ENCODE peak calls at places on chromosomes 2 and 18, in four cellular contexts. X, Z, T and U are unnamed samples. For H3K4me1, the result is how much of the 10 kb centered on the place peaks cover.

GRCh38 chr2:202267495-202267894 is 1.9 kb downstream of the NOP58 start:
- DNase-seq in X (no peak), Z (no peak), T (no peak), U (no peak)

GRCh38 chr2:18752667-18753422 is 163.5 kb upstream of the NT5C1B start:
- DNase-seq in X (peak), Z (no peak), T (no peak), U (no peak)

GRCh38 chr2:16774980-16775963 is 109.6 kb upstream of the CYRIA start:
- DNase-seq in X (no peak), Z (no peak), T (no peak), U (peak)

GRCh38 chr2:70790079-70790963 is at the start of gene FIGLA:
- DNase-seq in X (no peak), Z (no peak), T (no peak), U (no peak)

GRCh38 chr2:36493221-36493620 is 104.7 kb downstream of the FEZ2 start:
- DNase-seq in X (peak), Z (no peak), T (no peak), U (no peak)

GRCh38 chr2:187404431-187405110 is 43.5 kb downstream of the CALCRL start:
- DNase-seq in X (no peak), Z (no peak), T (no peak), U (peak)

GRCh38 chr2:55887906-55888625 is 35.5 kb downstream of the EFEMP1 start:
- DNase-seq in X (peak), Z (no peak), T (no peak), U (peak)

GRCh38 chr2:176997074-176997791 is 215.4 kb upstream of the HNRNPA3 start:
- DNase-seq in X (peak), Z (no peak), T (no peak), U (peak)

GRCh38 chr2:173216668-173217067 is 138.0 kb upstream of the CDCA7 start:
- DNase-seq in X (no peak), Z (no peak), T (no peak), U (no peak)

GRCh38 chr2:197307236-197307932 is 3.2 kb downstream of the ANKRD44 start:
- DNase-seq in X (no peak), Z (no peak), T (no peak), U (no peak)

GRCh38 chr2:241816431-241817121 is 7.6 kb downstream of the NEU4 start:
- DNase-seq in X (no peak), Z (no peak), T (no peak), U (no peak)

GRCh38 chr2:171318463-171318934 is 115.3 kb downstream of the METTL8 start:
- DNase-seq in X (peak), Z (no peak), T (no peak), U (peak)

GRCh38 chr2:137155351-137156104 is 390.2 kb downstream of the THSD7B start:
- DNase-seq in X (no peak), Z (no peak), T (no peak), U (no peak)

GRCh38 chr2:178997067-178997466 is 52.9 kb downstream of the CCDC141 start:
- DNase-seq in X (no peak), Z (no peak), T (no peak), U (no peak)

GRCh38 chr18:79439201-79440023 is 43.7 kb downstream of the NFATC1 start:
- DNase-seq in X (peak), Z (no peak), T (no peak), U (no peak)

GRCh38 chr2:133413863-133414262 is 154.4 kb downstream of the NCKAP5 start:
- DNase-seq in X (no peak), Z (no peak), T (no peak), U (no peak)

GRCh38 chr2:105780606-105781005 is 35.9 kb downstream of the NCK2 start:
- DNase-seq in X (no peak), Z (no peak), T (no peak), U (no peak)

GRCh38 chr2:223316346-223316745 is 264.4 kb downstream of the KCNE4 start:
- DNase-seq in X (no peak), Z (no peak), T (no peak), U (no peak)

GRCh38 chr2:175926272-175926671 is 75.8 kb downstream of the LNPK start:
- DNase-seq in X (peak), Z (no peak), T (no peak), U (no peak)

GRCh38 chr2:232365621-232366321 is 12.8 kb upstream of the ALPP start:
- DNase-seq in X (peak), Z (no peak), T (no peak), U (peak)

GRCh38 chr2:145091967-145092366 is 572.0 kb upstream of the ZEB2 start:
- DNase-seq in X (peak), Z (no peak), T (no peak), U (no peak)
- H3K27ac ChIP-seq in X (no peak), Z (no peak), T (no peak), U (no peak)

DNA sequence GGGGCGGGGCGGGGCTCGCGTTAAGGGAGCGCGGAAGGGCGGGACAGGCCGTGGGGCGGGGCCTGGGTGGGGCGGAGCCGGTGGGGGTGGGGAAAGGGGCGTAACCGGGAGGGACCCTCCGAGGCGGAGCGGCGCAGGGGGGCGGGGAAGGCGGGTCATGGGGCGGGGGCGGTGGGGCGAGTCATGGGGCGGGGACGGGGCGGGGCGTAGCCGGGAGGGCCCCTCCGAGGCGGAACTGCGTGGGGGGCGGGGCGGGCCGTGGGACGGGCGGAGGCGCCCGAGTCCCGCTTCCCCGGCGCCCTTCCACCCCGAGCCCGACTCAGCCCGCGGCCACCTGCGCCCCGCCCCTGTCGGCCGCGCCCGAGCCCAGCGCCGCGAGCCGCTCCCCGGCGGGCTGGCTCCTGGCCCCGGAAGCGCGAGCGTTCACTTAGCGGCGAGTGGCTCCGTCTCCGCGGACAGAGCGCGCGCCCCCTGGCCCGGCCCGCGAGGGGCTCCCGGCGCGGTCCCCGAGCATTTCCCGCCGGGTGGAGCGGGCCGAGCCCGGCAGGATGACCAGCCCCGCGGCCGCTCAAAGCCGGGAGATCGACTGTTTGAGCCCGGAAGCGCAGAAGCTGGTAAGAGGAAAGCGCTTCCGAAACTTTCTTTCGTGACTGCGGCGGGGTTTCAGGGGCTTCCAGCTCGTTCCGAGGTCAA is 64.7 kb downstream of the LRRFIP1 start:
- DNase-seq in X (peak), Z (peak), T (peak), U (peak)
- H3K4me1 ChIP-seq in X (under half), Z (half or more), T (under half), U (under half)

GRCh38 chr2:168416555-168416954 is 39.5 kb upstream of the CERS6 start:
- DNase-seq in X (no peak), Z (no peak), T (no peak), U (no peak)
- TF ChIP-seq CTCF in X (no peak), Z (no peak), T (no peak), U (no peak)

DNA sequence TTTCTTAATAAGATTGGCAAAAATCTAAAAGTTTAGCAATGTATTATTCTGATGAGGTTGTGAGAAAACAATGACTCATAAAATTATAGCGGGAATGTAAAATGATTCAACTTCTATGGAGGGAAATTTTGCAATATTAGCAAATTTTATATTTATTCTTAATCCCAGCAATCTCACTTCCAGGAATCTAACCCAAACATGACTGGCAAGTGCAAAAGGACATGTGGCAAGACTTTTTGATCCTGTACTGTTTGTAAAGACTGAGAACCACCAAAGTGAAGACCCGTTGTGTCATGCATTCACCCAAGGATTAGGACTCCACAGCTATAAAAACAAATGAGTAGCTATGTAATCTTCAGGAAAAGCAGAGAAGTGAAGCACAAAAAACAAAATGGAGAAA is 234.8 kb upstream of the KYNU start:
- DNase-seq in X (no peak), Z (no peak), T (no peak), U (no peak)
- H3K27ac ChIP-seq in X (no peak), Z (no peak), T (no peak), U (no peak)

GRCh38 chr2:207135340-207135739 is 30.4 kb downstream of the KLF7 start:
- DNase-seq in X (peak), Z (no peak), T (no peak), U (no peak)

GRCh38 chr2:207137922-207138321 is 27.8 kb downstream of the KLF7 start:
- DNase-seq in X (no peak), Z (no peak), T (no peak), U (no peak)

GRCh38 chr2:207135801-207136457 is 29.8 kb downstream of the KLF7 start:
- DNase-seq in X (no peak), Z (no peak), T (no peak), U (no peak)

GRCh38 chr2:207138573-207139297 is 27.0 kb downstream of the KLF7 start:
- DNase-seq in X (no peak), Z (no peak), T (no peak), U (no peak)

GRCh38 chr2:207136872-207137271 is 28.9 kb downstream of the KLF7 start:
- DNase-seq in X (no peak), Z (no peak), T (no peak), U (peak)
- H3K4me1 ChIP-seq in X (under half), Z (under half), T (under half), U (under half)

GRCh38 chr2:233915133-233915532 is 2.0 kb upstream of the TRPM8 start:
- DNase-seq in X (peak), Z (no peak), T (no peak), U (no peak)
- TF ChIP-seq CTCF in X (peak), Z (no peak), T (no peak), U (peak)